ENCODE peak calls at places on chromosomes 12 and 14, in four cellular contexts. One of them, this sample, is unnamed.

GRCh38 chr14:58427289-58428010 is at the start of the genes KIAA0586 and TIMM9:
- DNase-seq in endothelial cell of umbilical vein: peak; percentile 98
- DNase-seq in K562: peak; percentile 84
- DNase-seq in A549: peak; percentile 90
- DNase-seq in this sample: peak; percentile 98

GRCh38 chr12:88509851-88510250 is 70.4 kb downstream of the KITLG start:
- DNase-seq in endothelial cell of umbilical vein: no peak
- DNase-seq in A549: no peak
- DNase-seq in K562: no peak
- DNase-seq in this sample: no peak

GRCh38 chr14:51552768-51553426 is 98.8 kb upstream of the FRMD6 start:
- DNase-seq in K562: no peak
- DNase-seq in A549: no peak
- DNase-seq in endothelial cell of umbilical vein: peak; percentile 26
- DNase-seq in this sample: no peak

GRCh38 chr14:103271189-103271588 is 62.8 kb upstream of the EIF5 start:
- DNase-seq in A549: no peak
- DNase-seq in K562: no peak
- DNase-seq in endothelial cell of umbilical vein: no peak
- DNase-seq in this sample: no peak

GRCh38 chr14:34926552-34926951 is 51.4 kb upstream of the BAZ1A start:
- DNase-seq in A549: no peak
- DNase-seq in endothelial cell of umbilical vein: peak; percentile 60
- DNase-seq in K562: no peak
- DNase-seq in this sample: no peak

GRCh38 chr14:23694085-23694975 is 58.2 kb downstream of the DHRS2 start:
- DNase-seq in A549: no peak
- DNase-seq in endothelial cell of umbilical vein: no peak
- DNase-seq in K562: no peak
- DNase-seq in this sample: peak; percentile 65

GRCh38 chr14:61950340-61950739 is 188.1 kb downstream of the SNAPC1 start:
- DNase-seq in K562: no peak
- DNase-seq in endothelial cell of umbilical vein: no peak
- DNase-seq in A549: no peak
- DNase-seq in this sample: no peak

GRCh38 chr14:50836515-50836914 is 5.6 kb upstream of the NIN start:
- DNase-seq in endothelial cell of umbilical vein: no peak
- DNase-seq in A549: no peak
- DNase-seq in K562: no peak
- DNase-seq in this sample: no peak

GRCh38 chr14:103016071-103016470 is 41.3 kb downstream of the CDC42BPB start:
- DNase-seq in K562: no peak
- DNase-seq in endothelial cell of umbilical vein: no peak
- DNase-seq in A549: no peak
- DNase-seq in this sample: no peak

GRCh38 chr12:11638271-11638916 is 11.1 kb upstream of the ETV6 start:
- DNase-seq in endothelial cell of umbilical vein: no peak
- DNase-seq in A549: no peak
- DNase-seq in K562: no peak
- DNase-seq in this sample: no peak

GRCh38 chr12:26918321-26919215 is 19.2 kb downstream of the INTS13 start:
- DNase-seq in K562: no peak
- DNase-seq in A549: no peak
- DNase-seq in endothelial cell of umbilical vein: peak; percentile 30
- DNase-seq in this sample: no peak

GRCh38 chr12:78359530-78359929 is 505.0 kb upstream of the SYT1 start:
- DNase-seq in K562: no peak
- DNase-seq in A549: no peak
- DNase-seq in endothelial cell of umbilical vein: no peak
- DNase-seq in this sample: no peak

GRCh38 chr14:97390031-97390729 is 593.0 kb downstream of the VRK1 start:
- DNase-seq in K562: no peak
- DNase-seq in endothelial cell of umbilical vein: no peak
- DNase-seq in A549: no peak
- DNase-seq in this sample: no peak

GRCh38 chr12:53047221-53048032 is 2.4 kb upstream of the TNS2 start:
- DNase-seq in K562: peak; percentile 94
- DNase-seq in A549: peak; percentile 67
- DNase-seq in endothelial cell of umbilical vein: peak; percentile 32
- DNase-seq in this sample: peak; percentile 66

GRCh38 chr12:11814362-11814761 is 164.9 kb downstream of the ETV6 start:
- DNase-seq in K562: no peak
- DNase-seq in endothelial cell of umbilical vein: peak; percentile 76
- DNase-seq in A549: no peak
- DNase-seq in this sample: peak; percentile 35

GRCh38 chr12:14769462-14769836 is 33.8 kb downstream of the WBP11 start:
- DNase-seq in A549: peak; percentile 21
- DNase-seq in endothelial cell of umbilical vein: no peak
- DNase-seq in K562: no peak
- DNase-seq in this sample: no peak

GRCh38 chr14:23544511-23545447 is 6.8 kb downstream of the ZFHX2 start:
- DNase-seq in endothelial cell of umbilical vein: no peak
- DNase-seq in K562: no peak
- DNase-seq in A549: no peak
- DNase-seq in this sample: peak; percentile 33

GRCh38 chr14:104886690-104887622 is 21.9 kb downstream of the CEP170B start:
- DNase-seq in K562: no peak
- DNase-seq in A549: no peak
- DNase-seq in endothelial cell of umbilical vein: no peak
- DNase-seq in this sample: no peak

GRCh38 chr12:34304546-34304945 is 282.2 kb downstream of the ALG10 start:
- DNase-seq in K562: no peak
- DNase-seq in A549: no peak
- DNase-seq in endothelial cell of umbilical vein: no peak
- DNase-seq in this sample: no peak

GRCh38 chr14:51653096-51653814 is 1.5 kb downstream of the FRMD6 start:
- DNase-seq in A549: peak; percentile 29
- DNase-seq in endothelial cell of umbilical vein: peak; percentile 87
- DNase-seq in K562: no peak
- DNase-seq in this sample: peak; percentile 2

GRCh38 chr14:53953002-53953827 is 3.4 kb downstream of the BMP4 start:
- DNase-seq in K562: peak; percentile 23
- DNase-seq in A549: peak; percentile 71
- DNase-seq in endothelial cell of umbilical vein: peak; percentile 94
- DNase-seq in this sample: no peak

GRCh38 chr14:92646952-92647461 is 101.4 kb downstream of the LGMN start:
- DNase-seq in A549: no peak
- DNase-seq in endothelial cell of umbilical vein: peak; percentile 31
- DNase-seq in K562: no peak
- DNase-seq in this sample: no peak

GRCh38 chr12:91662021-91662420 is 479.4 kb upstream of the DCN start:
- DNase-seq in endothelial cell of umbilical vein: no peak
- DNase-seq in K562: no peak
- DNase-seq in A549: no peak
- DNase-seq in this sample: no peak

GRCh38 chr14:68384335-68384734 is 408.5 kb downstream of the ZFP36L1 start:
- DNase-seq in K562: no peak
- DNase-seq in A549: no peak
- DNase-seq in endothelial cell of umbilical vein: no peak
- DNase-seq in this sample: peak; percentile 30

GRCh38 chr12:66942741-66943465 is 264.0 kb upstream of the GRIP1 start:
- DNase-seq in A549: no peak
- DNase-seq in K562: no peak
- DNase-seq in endothelial cell of umbilical vein: no peak
- DNase-seq in this sample: no peak
- TF ChIP-seq MYC in A549: no peak
- TF ChIP-seq MYC in K562: no peak
- TF ChIP-seq MYC in endothelial cell of umbilical vein: no peak
- TF ChIP-seq MYC in this sample: no peak

GRCh38 chr14:21264025-21264801 is 5.0 kb downstream of the HNRNPC start:
- DNase-seq in K562: no peak
- DNase-seq in endothelial cell of umbilical vein: peak; percentile 51
- DNase-seq in A549: no peak
- DNase-seq in this sample: peak; percentile 60

GRCh38 chr14:21267886-21268611 is 1.2 kb downstream of the HNRNPC start:
- DNase-seq in K562: no peak
- DNase-seq in endothelial cell of umbilical vein: peak; percentile 26
- DNase-seq in A549: no peak
- DNase-seq in this sample: no peak

GRCh38 chr14:21268612-21269251 is 510 bp downstream of the HNRNPC start:
- DNase-seq in A549: no peak
- DNase-seq in K562: peak; percentile 41
- DNase-seq in endothelial cell of umbilical vein: peak; percentile 53
- DNase-seq in this sample: peak; percentile 76

GRCh38 chr14:21267431-21267845 is 1.8 kb downstream of the HNRNPC start:
- DNase-seq in K562: no peak
- DNase-seq in endothelial cell of umbilical vein: peak; percentile 21
- DNase-seq in A549: no peak
- DNase-seq in this sample: peak; percentile 40

GRCh38 chr14:21269252-21270046 is at the start of gene HNRNPC:
- DNase-seq in A549: peak; percentile 98
- DNase-seq in endothelial cell of umbilical vein: peak; percentile 100
- DNase-seq in K562: peak; percentile 92
- DNase-seq in this sample: peak; percentile 99
- TF ChIP-seq POLR2A in A549: peak; percentile 94
- TF ChIP-seq POLR2A in endothelial cell of umbilical vein: peak; percentile 89
- TF ChIP-seq POLR2A in K562: peak; percentile 98
- TF ChIP-seq POLR2A in this sample: peak; percentile 91

GRCh38 chr14:90543876-90544275 is 147.0 kb downstream of the CALM1 start:
- DNase-seq in K562: no peak
- DNase-seq in endothelial cell of umbilical vein: no peak
- DNase-seq in A549: no peak
- DNase-seq in this sample: no peak
- TF ChIP-seq MYC in K562: no peak
- TF ChIP-seq MYC in endothelial cell of umbilical vein: no peak
- TF ChIP-seq MYC in A549: no peak
- TF ChIP-seq MYC in this sample: no peak

DNA sequence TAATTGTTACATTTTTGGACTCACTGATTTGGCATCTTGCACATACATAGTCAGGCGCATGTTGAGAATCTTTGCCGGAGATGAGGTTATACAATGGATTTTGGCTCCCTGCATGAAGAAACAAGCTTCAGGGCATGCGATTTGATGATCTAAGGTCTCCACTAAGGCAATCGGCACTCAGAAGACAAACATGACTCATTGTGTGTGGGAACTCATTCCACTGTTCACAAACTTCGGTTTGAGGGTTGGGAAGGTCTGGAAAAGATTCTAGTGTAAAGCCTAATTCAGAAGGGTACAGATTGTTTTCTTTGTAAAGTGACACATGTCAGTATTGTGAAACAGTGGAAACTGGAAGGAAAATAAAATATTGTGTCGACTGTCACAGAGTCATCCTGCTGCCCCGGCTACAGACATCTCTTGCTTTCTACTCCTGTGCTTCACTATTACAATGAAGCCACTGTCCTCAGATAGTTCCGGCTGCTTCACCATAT is 192.6 kb upstream of the HMGA2 start:
- DNase-seq in K562: no peak
- DNase-seq in endothelial cell of umbilical vein: peak; percentile 94
- DNase-seq in A549: peak; percentile 58
- DNase-seq in this sample: no peak
- TF ChIP-seq POLR2A in K562: no peak
- TF ChIP-seq POLR2A in endothelial cell of umbilical vein: peak; percentile 49
- TF ChIP-seq POLR2A in A549: no peak
- TF ChIP-seq POLR2A in this sample: no peak

GRCh38 chr12:94805749-94806148 is 155.4 kb upstream of the TMCC3 start:
- DNase-seq in endothelial cell of umbilical vein: peak; percentile 80
- DNase-seq in K562: no peak
- DNase-seq in A549: no peak
- DNase-seq in this sample: no peak
- TF ChIP-seq MYC in endothelial cell of umbilical vein: no peak
- TF ChIP-seq MYC in K562: no peak
- TF ChIP-seq MYC in A549: no peak
- TF ChIP-seq MYC in this sample: no peak

GRCh38 chr14:75334191-75335051 is 55.8 kb downstream of the FOS start:
- DNase-seq in K562: no peak
- DNase-seq in endothelial cell of umbilical vein: no peak
- DNase-seq in A549: no peak
- DNase-seq in this sample: peak; percentile 96
- TF ChIP-seq POLR2A in K562: no peak
- TF ChIP-seq POLR2A in endothelial cell of umbilical vein: no peak
- TF ChIP-seq POLR2A in A549: no peak
- TF ChIP-seq POLR2A in this sample: peak; percentile 64

GRCh38 chr14:74504412-74504811 is 10.8 kb downstream of the ISCA2 start:
- DNase-seq in endothelial cell of umbilical vein: no peak
- DNase-seq in A549: no peak
- DNase-seq in K562: no peak
- DNase-seq in this sample: no peak

GRCh38 chr14:74502236-74503019 is 8.9 kb downstream of the ISCA2 start:
- DNase-seq in endothelial cell of umbilical vein: no peak
- DNase-seq in A549: peak; percentile 44
- DNase-seq in K562: peak; percentile 34
- DNase-seq in this sample: peak; percentile 52

GRCh38 chr14:74503973-74504335 is 10.4 kb downstream of the ISCA2 start:
- DNase-seq in A549: no peak
- DNase-seq in endothelial cell of umbilical vein: no peak
- DNase-seq in K562: no peak
- DNase-seq in this sample: no peak

GRCh38 chr14:74504874-74505617 is 11.5 kb downstream of the ISCA2 start:
- DNase-seq in endothelial cell of umbilical vein: no peak
- DNase-seq in A549: no peak
- DNase-seq in K562: no peak
- DNase-seq in this sample: no peak

GRCh38 chr14:74503256-74503972 is 9.8 kb downstream of the ISCA2 start:
- DNase-seq in endothelial cell of umbilical vein: no peak
- DNase-seq in A549: no peak
- DNase-seq in K562: no peak
- DNase-seq in this sample: no peak
- TF ChIP-seq MYC in endothelial cell of umbilical vein: no peak
- TF ChIP-seq MYC in A549: no peak
- TF ChIP-seq MYC in K562: no peak
- TF ChIP-seq MYC in this sample: no peak

DNA sequence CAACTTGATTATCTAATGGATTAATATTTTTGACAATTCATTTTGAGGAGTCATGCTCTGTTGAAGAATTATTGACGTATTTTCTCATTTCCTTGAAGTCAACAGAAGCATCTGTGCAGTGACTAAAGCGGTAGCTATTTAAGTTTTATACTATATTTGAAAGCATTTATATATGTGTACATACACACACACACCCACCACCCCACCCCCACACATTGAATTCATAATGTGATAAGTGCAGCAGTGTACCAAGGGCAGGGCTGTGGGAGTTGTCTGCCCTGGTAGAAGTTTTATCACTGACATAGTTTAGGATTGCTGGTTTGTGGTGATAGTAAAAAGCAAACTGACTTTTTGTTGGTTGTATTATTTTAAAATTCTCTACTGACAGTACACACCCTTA is 39.1 kb downstream of the GAS2L3 start:
- DNase-seq in K562: no peak
- DNase-seq in A549: no peak
- DNase-seq in endothelial cell of umbilical vein: no peak
- DNase-seq in this sample: no peak
- TF ChIP-seq POLR2A in K562: no peak
- TF ChIP-seq POLR2A in A549: no peak
- TF ChIP-seq POLR2A in endothelial cell of umbilical vein: no peak
- TF ChIP-seq POLR2A in this sample: no peak